ENCODE peak calls at places on chromosomes 12 and 14, in four cellular contexts. One of them, this sample, is unnamed.

GRCh38 chr12:28604240-28604639 is 414.0 kb downstream of the CCDC91 start:
- DNase-seq in mucosa of descending colon: no peak
- DNase-seq in PC-9: no peak
- DNase-seq in heart right ventricle: no peak
- DNase-seq in this sample: no peak

GRCh38 chr14:77000340-77001235 is 27.9 kb downstream of the IRF2BPL start:
- DNase-seq in heart right ventricle: peak; percentile 37
- DNase-seq in mucosa of descending colon: no peak
- DNase-seq in PC-9: no peak
- DNase-seq in this sample: peak; percentile 87

GRCh38 chr12:21850419-21850818 is 75.9 kb upstream of the KCNJ8 start:
- DNase-seq in mucosa of descending colon: no peak
- DNase-seq in PC-9: no peak
- DNase-seq in heart right ventricle: no peak
- DNase-seq in this sample: no peak

GRCh38 chr12:62868820-62869219 is 66.1 kb downstream of the PPM1H start:
- DNase-seq in PC-9: no peak
- DNase-seq in heart right ventricle: no peak
- DNase-seq in mucosa of descending colon: no peak
- DNase-seq in this sample: no peak

GRCh38 chr12:47739959-47740358 is 14.7 kb upstream of the ENDOU start:
- DNase-seq in PC-9: no peak
- DNase-seq in heart right ventricle: peak; percentile 66
- DNase-seq in mucosa of descending colon: peak; percentile 50
- DNase-seq in this sample: no peak

GRCh38 chr14:101964297-101965144 is at the start of gene DYNC1H1:
- DNase-seq in heart right ventricle: peak; percentile 97
- DNase-seq in mucosa of descending colon: peak; percentile 90
- DNase-seq in PC-9: peak; percentile 83
- DNase-seq in this sample: peak; percentile 92

GRCh38 chr12:121325922-121326396 is 26.3 kb downstream of the ANAPC5 start:
- DNase-seq in PC-9: no peak
- DNase-seq in heart right ventricle: no peak
- DNase-seq in mucosa of descending colon: no peak
- DNase-seq in this sample: no peak

GRCh38 chr12:51374346-51374745 is 16.9 kb downstream of the GALNT6 start:
- DNase-seq in PC-9: no peak
- DNase-seq in mucosa of descending colon: no peak
- DNase-seq in heart right ventricle: no peak
- DNase-seq in this sample: no peak

GRCh38 chr12:105053116-105053572 is 31.1 kb downstream of the ALDH1L2 start:
- DNase-seq in heart right ventricle: peak; percentile 51
- DNase-seq in mucosa of descending colon: peak; percentile 92
- DNase-seq in PC-9: peak; percentile 70
- DNase-seq in this sample: peak; percentile 14

GRCh38 chr12:96368233-96368632 is 32.0 kb downstream of the CDK17 start:
- DNase-seq in PC-9: no peak
- DNase-seq in heart right ventricle: no peak
- DNase-seq in mucosa of descending colon: no peak
- DNase-seq in this sample: no peak

GRCh38 chr12:25496098-25496587 is 56.9 kb downstream of the LMNTD1 start:
- DNase-seq in heart right ventricle: no peak
- DNase-seq in PC-9: no peak
- DNase-seq in mucosa of descending colon: no peak
- DNase-seq in this sample: no peak

GRCh38 chr12:5807090-5807414 is 138.0 kb downstream of the ANO2 start:
- DNase-seq in mucosa of descending colon: no peak
- DNase-seq in PC-9: no peak
- DNase-seq in heart right ventricle: no peak
- DNase-seq in this sample: no peak

GRCh38 chr14:32004300-32004699 is 72.8 kb upstream of the ARHGAP5 start:
- DNase-seq in heart right ventricle: no peak
- DNase-seq in PC-9: no peak
- DNase-seq in mucosa of descending colon: no peak
- DNase-seq in this sample: peak; percentile 11

GRCh38 chr12:49883065-49883464 is 20.6 kb downstream of the FAIM2 start:
- DNase-seq in mucosa of descending colon: no peak
- DNase-seq in heart right ventricle: no peak
- DNase-seq in PC-9: no peak
- DNase-seq in this sample: no peak

GRCh38 chr14:56808314-56809201 is 1.7 kb downstream of the OTX2 start:
- DNase-seq in heart right ventricle: no peak
- DNase-seq in mucosa of descending colon: no peak
- DNase-seq in PC-9: no peak
- DNase-seq in this sample: no peak

GRCh38 chr14:96584907-96585671 is 82.9 kb downstream of the PAPOLA start:
- DNase-seq in mucosa of descending colon: no peak
- DNase-seq in heart right ventricle: no peak
- DNase-seq in PC-9: no peak
- DNase-seq in this sample: no peak

GRCh38 chr12:74393265-74393664 is 144.4 kb upstream of the ATXN7L3B start:
- DNase-seq in PC-9: no peak
- DNase-seq in mucosa of descending colon: no peak
- DNase-seq in heart right ventricle: no peak
- DNase-seq in this sample: no peak

GRCh38 chr12:111838353-111838752 is 3.7 kb upstream of the MAPKAPK5 start:
- DNase-seq in mucosa of descending colon: no peak
- DNase-seq in PC-9: no peak
- DNase-seq in heart right ventricle: no peak
- DNase-seq in this sample: no peak

GRCh38 chr12:123761841-123762714 is at the start of gene DNAH10:
- DNase-seq in mucosa of descending colon: peak; percentile 38
- DNase-seq in heart right ventricle: no peak
- DNase-seq in PC-9: no peak
- DNase-seq in this sample: no peak

GRCh38 chr12:127649951-127650350 is 617.0 kb upstream of the TMEM132C start:
- DNase-seq in heart right ventricle: no peak
- DNase-seq in mucosa of descending colon: no peak
- DNase-seq in PC-9: no peak
- DNase-seq in this sample: no peak

GRCh38 chr12:51904951-51905471 is 2.3 kb upstream of the ACVRL1 start:
- DNase-seq in heart right ventricle: no peak
- DNase-seq in PC-9: no peak
- DNase-seq in mucosa of descending colon: no peak
- DNase-seq in this sample: no peak

GRCh38 chr12:666766-667308 is 3.6 kb upstream of the NINJ2 start:
- DNase-seq in heart right ventricle: no peak
- DNase-seq in PC-9: peak; percentile 50
- DNase-seq in mucosa of descending colon: no peak
- DNase-seq in this sample: no peak

GRCh38 chr14:91892918-91893527 is 25.7 kb upstream of the TC2N start:
- DNase-seq in PC-9: no peak
- DNase-seq in mucosa of descending colon: peak; percentile 35
- DNase-seq in heart right ventricle: no peak
- DNase-seq in this sample: no peak

GRCh38 chr14:105867961-105868599 is 341.7 kb downstream of the TMEM121 start:
- DNase-seq in heart right ventricle: no peak
- DNase-seq in PC-9: no peak
- DNase-seq in mucosa of descending colon: no peak
- DNase-seq in this sample: no peak
- H3K9me3 ChIP-seq in heart right ventricle: no peaks in the 10 kb centered on the region
- H3K9me3 ChIP-seq in PC-9: no peaks in the 10 kb centered on the region
- H3K9me3 ChIP-seq in mucosa of descending colon: no peaks in the 10 kb centered on the region
- H3K9me3 ChIP-seq in this sample: no peaks in the 10 kb centered on the region

GRCh38 chr14:23237772-23238594 is at the start of gene RNF212B:
- DNase-seq in PC-9: no peak
- DNase-seq in heart right ventricle: peak; percentile 91
- DNase-seq in mucosa of descending colon: peak; percentile 98
- DNase-seq in this sample: peak; percentile 66
- H3K4me3 ChIP-seq in PC-9: peak within 1 kb of the TSS; percentile 47
- H3K4me3 ChIP-seq in heart right ventricle: no peak within 1 kb of the TSS
- H3K4me3 ChIP-seq in mucosa of descending colon: no peak within 1 kb of the TSS
- H3K4me3 ChIP-seq in this sample: peak within 1 kb of the TSS; percentile 36

DNA sequence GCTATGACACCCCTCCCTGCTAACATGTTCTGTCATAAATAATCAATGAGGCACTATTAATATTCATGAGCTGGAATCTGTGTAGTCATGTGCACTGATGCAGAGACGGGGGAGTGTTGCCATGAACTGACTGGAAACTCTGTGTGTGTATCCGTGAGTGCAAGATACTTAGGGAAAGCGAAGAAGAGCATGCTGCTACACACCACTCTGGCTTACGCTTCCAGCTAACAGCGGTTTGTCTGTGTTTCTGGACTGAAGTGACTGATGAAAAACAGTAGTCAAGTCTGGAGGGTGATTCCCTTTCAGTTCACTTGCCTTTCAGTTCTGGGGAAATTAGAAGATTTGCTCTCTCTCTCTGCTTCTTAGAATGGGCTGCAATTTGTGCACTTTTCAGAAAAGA is 249.5 kb downstream of the PDZRN4 start:
- DNase-seq in heart right ventricle: no peak
- DNase-seq in PC-9: no peak
- DNase-seq in mucosa of descending colon: no peak
- DNase-seq in this sample: no peak
- H3K9me3 ChIP-seq in heart right ventricle: no peaks in the 10 kb centered on the region
- H3K9me3 ChIP-seq in PC-9: no peaks in the 10 kb centered on the region
- H3K9me3 ChIP-seq in mucosa of descending colon: no peaks in the 10 kb centered on the region
- H3K9me3 ChIP-seq in this sample: no peaks in the 10 kb centered on the region

DNA sequence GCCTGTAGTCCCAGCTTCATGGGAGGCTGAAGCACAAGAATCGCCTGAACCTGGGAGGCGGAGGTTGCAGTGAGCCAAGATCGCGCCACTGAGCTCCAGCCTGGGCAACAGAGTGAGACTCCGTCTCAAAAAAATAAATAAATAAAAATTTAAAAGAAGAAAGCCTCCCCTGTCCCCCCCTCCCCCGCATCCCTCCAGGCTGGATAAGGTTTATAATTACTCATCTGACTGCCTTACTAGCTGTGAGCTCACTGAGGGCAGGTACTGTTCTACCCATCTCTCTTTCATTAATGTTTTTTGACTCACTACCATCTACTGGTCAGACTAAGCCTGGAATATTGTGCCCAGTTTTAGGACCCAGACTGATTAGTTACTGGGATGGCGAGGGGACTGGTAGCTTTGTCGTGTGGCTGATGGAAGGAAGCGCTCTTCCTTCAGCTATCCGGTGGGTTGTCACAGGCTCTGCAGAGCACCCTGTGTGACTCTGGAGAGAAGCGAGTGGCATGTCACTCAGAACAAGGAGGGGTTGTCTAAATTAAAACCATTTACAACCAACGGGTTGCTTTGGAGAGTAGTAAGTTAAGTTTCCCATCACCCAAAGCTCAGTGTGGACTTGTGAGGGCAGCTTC is 16.9 kb downstream of the EVL start:
- DNase-seq in PC-9: no peak
- DNase-seq in mucosa of descending colon: no peak
- DNase-seq in heart right ventricle: no peak
- DNase-seq in this sample: no peak
- H3K4me3 ChIP-seq in PC-9: no peak overlapping the region
- H3K4me3 ChIP-seq in mucosa of descending colon: no peak overlapping the region
- H3K4me3 ChIP-seq in heart right ventricle: no peak overlapping the region
- H3K4me3 ChIP-seq in this sample: no peak overlapping the region

DNA sequence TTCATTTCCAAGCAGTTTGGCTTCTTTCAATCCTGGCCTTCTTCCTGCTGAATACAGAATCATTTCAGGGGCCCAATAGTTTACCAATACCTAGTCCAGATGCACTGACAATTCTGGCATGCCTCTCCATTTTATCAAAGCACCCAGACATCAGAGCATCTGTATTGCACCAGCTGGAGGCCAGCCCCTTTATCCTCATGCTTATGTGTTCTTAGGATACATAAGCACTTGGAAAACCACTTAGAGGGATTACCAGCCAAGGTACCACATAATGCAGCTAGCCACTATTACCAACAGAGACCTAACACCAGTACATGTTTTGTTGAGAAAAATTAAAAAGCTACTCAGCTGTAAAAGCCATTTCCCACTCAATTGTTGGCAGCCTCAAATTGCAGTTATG is 263.9 kb downstream of the DIO2 start:
- DNase-seq in heart right ventricle: no peak
- DNase-seq in PC-9: no peak
- DNase-seq in mucosa of descending colon: no peak
- DNase-seq in this sample: no peak
- H3K9me3 ChIP-seq in heart right ventricle: no peaks in the 10 kb centered on the region
- H3K9me3 ChIP-seq in PC-9: no peaks in the 10 kb centered on the region
- H3K9me3 ChIP-seq in mucosa of descending colon: no peaks in the 10 kb centered on the region
- H3K9me3 ChIP-seq in this sample: no peaks in the 10 kb centered on the region

DNA sequence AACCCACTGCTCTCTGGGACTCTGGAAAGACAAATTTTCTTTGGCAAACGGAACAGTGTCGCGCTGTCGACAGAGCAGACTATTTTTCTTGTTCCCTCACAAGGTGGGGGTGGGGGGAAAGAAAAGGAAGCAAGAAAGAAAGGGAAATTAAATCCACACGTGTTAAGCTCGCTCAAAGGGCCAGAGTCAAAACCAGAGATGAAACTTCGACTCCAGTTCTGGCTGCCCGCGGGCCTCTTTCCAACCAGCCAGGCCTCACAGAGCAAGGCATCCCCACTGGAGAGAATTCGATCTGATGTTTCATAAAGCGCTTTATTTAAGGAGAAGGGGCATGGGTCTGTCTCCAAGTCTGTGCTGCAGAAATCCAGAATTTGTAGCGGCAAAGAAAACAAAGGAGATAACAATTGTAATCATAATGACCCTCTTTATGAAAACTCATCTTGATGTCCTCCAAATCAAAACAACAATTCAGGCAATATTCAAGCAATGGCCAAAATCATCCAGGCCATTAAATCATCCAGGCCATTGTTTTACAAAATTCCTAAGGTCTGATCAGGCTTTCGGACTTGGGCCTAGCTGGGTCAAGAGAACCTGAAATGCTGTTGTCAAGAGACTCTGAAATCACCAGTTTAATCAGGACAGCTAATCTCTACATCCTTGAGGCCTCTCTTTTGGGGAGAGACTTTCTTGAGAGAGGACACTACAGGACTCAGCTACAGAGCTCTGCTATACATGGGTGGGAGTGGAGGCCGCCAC is 5.3 kb upstream of the TBX5 start:
- DNase-seq in PC-9: no peak
- DNase-seq in heart right ventricle: no peak
- DNase-seq in mucosa of descending colon: no peak
- DNase-seq in this sample: no peak
- H3K4me3 ChIP-seq in PC-9: no peak overlapping the region
- H3K4me3 ChIP-seq in heart right ventricle: no peak overlapping the region
- H3K4me3 ChIP-seq in mucosa of descending colon: no peak overlapping the region
- H3K4me3 ChIP-seq in this sample: no peak overlapping the region

DNA sequence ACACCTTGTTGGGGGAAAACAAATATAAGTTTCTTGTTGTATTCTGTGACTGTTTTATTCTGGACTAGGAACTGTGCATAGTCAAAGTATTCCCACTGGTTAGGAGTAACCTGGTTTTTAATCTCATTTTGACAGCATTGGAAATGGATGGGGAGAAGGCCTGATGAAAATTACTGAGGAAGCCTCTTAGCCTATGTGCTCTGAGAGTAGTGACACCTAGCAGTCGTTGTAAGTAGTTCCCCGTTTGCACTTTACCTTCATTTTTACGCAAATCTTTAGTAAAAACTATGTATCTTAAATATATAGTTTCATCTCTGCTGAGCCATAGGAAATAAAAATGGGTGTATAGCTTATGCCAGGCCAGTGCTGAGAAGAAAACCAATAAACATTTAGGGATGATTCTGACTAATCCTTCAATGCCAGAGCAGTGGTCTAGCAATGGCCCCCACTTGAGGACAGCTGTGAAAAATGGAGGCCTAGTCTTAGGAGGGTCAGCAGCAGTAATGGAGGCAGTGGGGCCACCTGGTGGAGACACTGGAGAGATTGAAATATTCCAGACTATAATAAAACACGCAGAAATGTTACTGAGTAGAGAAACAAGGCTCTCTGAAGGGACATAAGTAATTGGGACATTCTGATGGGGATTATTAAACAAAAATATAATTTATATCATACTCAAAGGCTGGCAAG is 133.2 kb upstream of the NOVA1 start:
- DNase-seq in heart right ventricle: no peak
- DNase-seq in PC-9: no peak
- DNase-seq in mucosa of descending colon: peak; percentile 28
- DNase-seq in this sample: no peak
- H3K9me3 ChIP-seq in heart right ventricle: no peaks in the 10 kb centered on the region
- H3K9me3 ChIP-seq in PC-9: no peaks in the 10 kb centered on the region
- H3K9me3 ChIP-seq in mucosa of descending colon: no peaks in the 10 kb centered on the region
- H3K9me3 ChIP-seq in this sample: no peaks in the 10 kb centered on the region